ENCODE peak calls at places on chromosomes 4 and X, in four cellular contexts. One of them, this sample, is unnamed.

GRCh38 chr4:3353747-3354454 is 61.1 kb downstream of the RGS12 start:
- DNase-seq in prostate gland: no peak
- DNase-seq in tibial nerve: no peak
- DNase-seq in stomach: no peak
- DNase-seq in this sample: no peak

GRCh38 chrX:19846995-19847790 is 40.2 kb downstream of the SH3KBP1 start:
- DNase-seq in stomach: no peak
- DNase-seq in prostate gland: no peak
- DNase-seq in tibial nerve: no peak
- DNase-seq in this sample: no peak

GRCh38 chr4:172270421-172270820 is 457.2 kb downstream of the GALNTL6 start:
- DNase-seq in stomach: no peak
- DNase-seq in prostate gland: no peak
- DNase-seq in tibial nerve: no peak
- DNase-seq in this sample: peak; percentile 1

GRCh38 chr4:2939383-2940243 is 23.6 kb downstream of the NOP14 start:
- DNase-seq in tibial nerve: no peak
- DNase-seq in prostate gland: no peak
- DNase-seq in stomach: peak; percentile 19
- DNase-seq in this sample: no peak

GRCh38 chr4:142548491-142548890 is 297.6 kb downstream of the INPP4B start:
- DNase-seq in tibial nerve: no peak
- DNase-seq in prostate gland: no peak
- DNase-seq in stomach: no peak
- DNase-seq in this sample: no peak

GRCh38 chrX:39816871-39817731 is 280.7 kb downstream of the BCOR start:
- DNase-seq in stomach: no peak
- DNase-seq in prostate gland: no peak
- DNase-seq in tibial nerve: no peak
- DNase-seq in this sample: no peak

GRCh38 chrX:153820601-153821000 is 9.7 kb downstream of the PDZD4 start:
- DNase-seq in prostate gland: no peak
- DNase-seq in tibial nerve: no peak
- DNase-seq in stomach: no peak
- DNase-seq in this sample: no peak

GRCh38 chr4:94758141-94758699 is 465 bp downstream of the BMPR1B start:
- DNase-seq in stomach: no peak
- DNase-seq in prostate gland: peak; percentile 33
- DNase-seq in tibial nerve: peak; percentile 42
- DNase-seq in this sample: no peak

GRCh38 chrX:97399400-97399799 is 515.7 kb downstream of the RPA4 start:
- DNase-seq in tibial nerve: no peak
- DNase-seq in stomach: no peak
- DNase-seq in prostate gland: no peak
- DNase-seq in this sample: no peak

GRCh38 chr4:985123-985830 is 1.6 kb upstream of the IDUA start:
- DNase-seq in tibial nerve: no peak
- DNase-seq in prostate gland: peak; percentile 76
- DNase-seq in stomach: peak; percentile 88
- DNase-seq in this sample: no peak

GRCh38 chr4:68885545-68885944 is 66.1 kb downstream of the UGT2A3 start:
- DNase-seq in stomach: no peak
- DNase-seq in tibial nerve: no peak
- DNase-seq in prostate gland: no peak
- DNase-seq in this sample: no peak

GRCh38 chr4:94455081-94455480 is 3.3 kb downstream of the PDLIM5 start:
- DNase-seq in tibial nerve: no peak
- DNase-seq in prostate gland: peak; percentile 72
- DNase-seq in stomach: peak; percentile 71
- DNase-seq in this sample: no peak

GRCh38 chrX:8520791-8521190 is 56.2 kb downstream of the VCX3B start:
- DNase-seq in prostate gland: no peak
- DNase-seq in stomach: no peak
- DNase-seq in tibial nerve: no peak
- DNase-seq in this sample: no peak

GRCh38 chr4:93771640-93772411 is 56.7 kb upstream of the ATOH1 start:
- DNase-seq in stomach: no peak
- DNase-seq in tibial nerve: no peak
- DNase-seq in prostate gland: no peak
- DNase-seq in this sample: no peak

GRCh38 chrX:129678176-129678880 is 23.6 kb upstream of the APLN start:
- DNase-seq in tibial nerve: no peak
- DNase-seq in stomach: peak; percentile 55
- DNase-seq in prostate gland: no peak
- DNase-seq in this sample: no peak
- TF ChIP-seq CTCF in tibial nerve: peak; percentile 26
- TF ChIP-seq CTCF in stomach: peak; percentile 40
- TF ChIP-seq CTCF in prostate gland: peak; percentile 38
- TF ChIP-seq CTCF in this sample: no peak

DNA sequence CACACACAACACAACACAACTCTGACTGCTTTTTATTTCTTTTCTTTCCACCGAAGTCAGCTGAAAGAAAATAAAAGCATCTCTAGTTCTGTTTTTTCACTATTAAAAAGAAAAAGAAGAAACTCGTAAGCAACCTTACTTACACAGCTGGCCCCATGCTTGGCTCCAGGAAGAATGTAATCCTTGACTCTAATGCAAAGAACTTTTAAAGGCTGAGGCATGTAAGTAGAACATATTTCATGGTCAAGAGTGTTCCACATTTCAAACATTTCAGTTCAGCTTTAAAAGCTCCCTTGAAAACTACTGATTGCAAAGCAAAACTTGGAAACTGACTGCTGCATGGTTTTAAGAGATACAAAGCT is 648 bp downstream of the GASK1B start:
- DNase-seq in tibial nerve: no peak
- DNase-seq in prostate gland: no peak
- DNase-seq in stomach: no peak
- DNase-seq in this sample: no peak
- H3K4me3 ChIP-seq in tibial nerve: peak overlapping the region; percentile 27
- H3K4me3 ChIP-seq in prostate gland: peak overlapping the region; percentile 39
- H3K4me3 ChIP-seq in stomach: peak overlapping the region; percentile 50
- H3K4me3 ChIP-seq in this sample: peak overlapping the region; percentile 63

DNA sequence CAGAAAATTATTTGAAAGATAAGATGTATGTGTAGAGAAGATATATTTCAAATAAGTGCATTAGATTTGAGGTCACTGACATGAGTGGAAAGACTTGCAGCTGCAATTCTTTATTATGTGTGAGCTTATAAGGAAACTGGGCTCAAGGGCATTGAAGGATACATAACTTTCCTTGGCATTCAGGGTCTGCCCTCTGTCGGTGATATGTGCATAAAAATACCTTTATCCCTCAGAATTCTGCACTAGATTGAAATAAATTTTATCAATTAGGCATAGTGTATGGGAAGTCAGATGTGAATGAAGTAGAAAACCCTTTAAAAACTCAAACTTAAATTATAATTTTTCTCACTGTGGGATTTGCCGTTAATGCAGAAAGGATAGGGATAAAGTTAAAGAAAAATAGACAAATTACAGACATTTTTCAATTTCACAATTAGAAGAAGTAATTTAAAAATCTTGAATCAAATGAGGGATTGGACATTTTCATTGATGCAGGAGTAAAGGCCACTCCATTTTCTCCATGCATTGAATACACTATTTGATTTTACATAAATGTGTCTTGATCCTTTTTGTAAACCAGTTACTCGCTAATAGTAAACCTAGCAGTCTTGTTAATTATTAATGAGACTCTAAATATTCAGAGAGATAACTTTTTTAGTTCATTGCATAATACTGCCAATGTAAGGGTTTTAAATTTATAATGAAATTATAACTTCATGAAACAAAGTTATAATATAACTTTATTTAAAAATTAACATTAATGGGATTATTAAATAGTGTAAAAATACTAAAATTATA is 21.0 kb upstream of the ETNPPL start:
- DNase-seq in stomach: no peak
- DNase-seq in prostate gland: no peak
- DNase-seq in tibial nerve: no peak
- DNase-seq in this sample: no peak
- TF ChIP-seq CTCF in stomach: no peak
- TF ChIP-seq CTCF in prostate gland: peak; percentile 14
- TF ChIP-seq CTCF in tibial nerve: no peak
- TF ChIP-seq CTCF in this sample: peak; percentile 57

GRCh38 chr4:181971411-181971810 is 271.8 kb upstream of the TENM3 start:
- DNase-seq in stomach: no peak
- DNase-seq in prostate gland: no peak
- DNase-seq in tibial nerve: no peak
- DNase-seq in this sample: no peak
- H3K4me3 ChIP-seq in stomach: no peak overlapping the region
- H3K4me3 ChIP-seq in prostate gland: no peak overlapping the region
- H3K4me3 ChIP-seq in tibial nerve: no peak overlapping the region
- H3K4me3 ChIP-seq in this sample: no peak overlapping the region

This sample was measured in LNCaP clone FGC.